ENCODE peak calls at places on chromosomes 3 and 15, in nine cellular contexts. W, G, D, Z, K, M, B, Y and O are unnamed samples. For H3K4me1, the result is how much of the 10 kb centered on the place peaks cover.

GRCh38 chr3:109355625-109356441 is 18.5 kb upstream of the DPPA4 start:
- DNase-seq in W (no peak), G (no peak), D (no peak), Z (no peak), K (no peak), M (no peak), B (no peak), Y (no peak), O (no peak)

GRCh38 chr3:8550619-8551018 is 49.0 kb downstream of the LMCD1 start:
- DNase-seq in W (no peak), G (no peak), D (no peak), Z (peak), K (no peak), M (no peak), B (no peak), Y (no peak), O (no peak)

GRCh38 chr3:100833483-100833882 is 124.2 kb downstream of the TFG start:
- DNase-seq in W (no peak), G (no peak), D (no peak), Z (no peak), K (no peak), M (no peak), B (no peak), Y (no peak), O (no peak)

GRCh38 chr3:114231616-114232015 is 5.8 kb downstream of the ZNF80 start:
- DNase-seq in W (no peak), G (no peak), D (no peak), Z (no peak), K (no peak), M (peak), B (no peak), Y (peak), O (no peak)

GRCh38 chr15:32834156-32834555 is 116.4 kb downstream of the GREM1 start:
- DNase-seq in W (no peak), G (no peak), D (no peak), Z (no peak), K (no peak), M (no peak), B (no peak), Y (no peak), O (no peak)

GRCh38 chr3:186852994-186853393 is 10.5 kb downstream of the ADIPOQ start:
- DNase-seq in W (no peak), G (no peak), D (no peak), Z (no peak), K (no peak), M (no peak), B (no peak), Y (no peak), O (no peak)

GRCh38 chr3:62096521-62096920 is 276.8 kb downstream of the FEZF2 start:
- DNase-seq in W (no peak), G (no peak), D (no peak), Z (no peak), K (no peak), M (no peak), B (no peak), Y (no peak), O (no peak)

GRCh38 chr15:61839541-61839940 is 220.7 kb downstream of the VPS13C start:
- DNase-seq in W (peak), G (no peak), D (no peak), Z (no peak), K (peak), M (no peak), B (no peak), Y (no peak), O (no peak)

GRCh38 chr3:23162939-23163338 is 40.2 kb upstream of the UBE2E2 start:
- DNase-seq in W (peak), G (no peak), D (no peak), Z (no peak), K (no peak), M (no peak), B (no peak), Y (no peak), O (no peak)

GRCh38 chr3:196073188-196073838 is 8.6 kb downstream of the TFRC start:
- DNase-seq in W (peak), G (peak), D (peak), Z (peak), K (peak), M (peak), B (peak), Y (peak), O (no peak)

GRCh38 chr3:170909129-170909903 is 879 bp upstream of the EIF5A2 start:
- DNase-seq in W (no peak), G (peak), D (peak), Z (peak), K (peak), M (no peak), B (no peak), Y (peak), O (no peak)

GRCh38 chr3:19946291-19946831 is 536 bp upstream of the RAB5A start:
- DNase-seq in W (peak), G (peak), D (no peak), Z (peak), K (no peak), M (no peak), B (no peak), Y (no peak), O (no peak)

GRCh38 chr3:169189486-169189885 is 474.0 kb downstream of the MECOM start:
- DNase-seq in W (no peak), G (no peak), D (no peak), Z (no peak), K (peak), M (no peak), B (no peak), Y (no peak), O (no peak)

DNA sequence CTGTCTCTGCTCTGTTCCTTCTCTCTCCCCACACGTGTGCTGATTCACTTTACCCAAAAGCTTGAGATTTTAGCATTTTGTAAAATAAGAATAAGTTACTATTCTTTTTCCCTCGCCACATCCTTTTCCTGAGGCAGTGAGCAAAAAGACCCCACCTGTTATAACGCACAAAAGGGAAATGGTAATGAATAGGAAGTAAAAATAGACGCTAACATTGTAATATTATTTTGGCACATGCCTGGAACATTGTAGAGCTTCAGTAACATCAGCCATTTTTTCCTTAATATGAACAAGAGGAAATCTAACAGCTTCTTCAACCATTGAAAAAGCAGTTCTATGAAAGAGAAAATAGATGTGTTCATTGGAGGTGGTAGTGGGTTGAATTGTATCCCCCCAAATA is 40.5 kb downstream of the CD200 start:
- DNase-seq in W (no peak), G (no peak), D (no peak), Z (no peak), K (no peak), M (no peak), B (no peak), Y (no peak), O (no peak)
- H3K4me1 ChIP-seq in W (under half), G (under half), D (half or more), Z (under half), K (under half), M (under half), B (under half), Y (under half), O (under half)

GRCh38 chr3:179765396-179765795 is 112.6 kb downstream of the USP13 start:
- DNase-seq in W (no peak), G (peak), D (no peak), Z (no peak), K (no peak), M (no peak), B (no peak), Y (no peak), O (no peak)
- H3K27ac ChIP-seq in W (no peak), G (no peak), D (no peak), Z (no peak), K (no peak), M (no peak), B (no peak), Y (no peak), O (no peak)

GRCh38 chr15:68639926-68640600 is 61.3 kb downstream of the CORO2B start:
- DNase-seq in W (no peak), G (peak), D (no peak), Z (peak), K (no peak), M (no peak), B (no peak), Y (no peak), O (no peak)

GRCh38 chr15:68638953-68639500 is 60.2 kb downstream of the CORO2B start:
- DNase-seq in W (no peak), G (peak), D (no peak), Z (no peak), K (peak), M (no peak), B (no peak), Y (no peak), O (no peak)

GRCh38 chr15:68642491-68642845 is 63.7 kb downstream of the CORO2B start:
- DNase-seq in W (no peak), G (no peak), D (no peak), Z (no peak), K (peak), M (no peak), B (no peak), Y (no peak), O (no peak)

GRCh38 chr15:68641376-68641775 is 62.6 kb downstream of the CORO2B start:
- DNase-seq in W (no peak), G (no peak), D (no peak), Z (no peak), K (no peak), M (no peak), B (no peak), Y (no peak), O (no peak)

DNA sequence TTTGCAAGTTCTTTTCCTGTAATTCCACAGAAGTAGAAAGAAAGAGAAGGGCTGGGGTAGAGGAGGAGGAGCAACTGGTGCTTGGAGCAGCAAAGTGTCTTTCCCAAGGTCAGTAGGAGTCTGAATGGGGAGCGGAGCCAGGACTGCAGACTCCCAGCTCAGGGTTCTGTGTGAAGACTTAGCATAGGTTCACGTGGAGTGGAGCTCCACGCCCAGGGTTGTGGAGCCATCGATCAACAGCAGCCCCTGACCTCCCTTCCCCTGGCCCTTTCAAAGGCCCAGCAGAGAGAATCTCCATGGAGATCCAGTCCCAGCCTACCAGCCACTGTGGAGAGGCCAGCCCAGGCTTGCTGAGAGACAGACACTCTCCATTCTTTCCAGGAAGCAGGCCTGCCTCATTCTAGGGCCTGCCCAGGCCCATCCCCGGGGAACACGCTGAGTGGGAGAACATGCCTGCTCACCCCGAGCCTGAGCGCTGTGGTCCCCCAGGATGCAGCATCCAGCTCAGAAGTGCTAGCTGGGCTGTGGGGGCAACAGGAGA is 62.1 kb downstream of the CORO2B start:
- DNase-seq in W (no peak), G (peak), D (peak), Z (peak), K (no peak), M (no peak), B (no peak), Y (no peak), O (no peak)
- H3K4me1 ChIP-seq in W (under half), G (half or more), D (half or more), Z (under half), K (half or more), M (under half), B (under half), Y (under half), O (under half)

GRCh38 chr3:73569246-73569760 is 55.4 kb downstream of the PDZRN3 start:
- DNase-seq in W (no peak), G (no peak), D (no peak), Z (no peak), K (no peak), M (no peak), B (no peak), Y (no peak), O (no peak)
- H3K27ac ChIP-seq in W (no peak), G (no peak), D (no peak), Z (no peak), K (no peak), M (no peak), B (no peak), Y (no peak), O (no peak)

DNA sequence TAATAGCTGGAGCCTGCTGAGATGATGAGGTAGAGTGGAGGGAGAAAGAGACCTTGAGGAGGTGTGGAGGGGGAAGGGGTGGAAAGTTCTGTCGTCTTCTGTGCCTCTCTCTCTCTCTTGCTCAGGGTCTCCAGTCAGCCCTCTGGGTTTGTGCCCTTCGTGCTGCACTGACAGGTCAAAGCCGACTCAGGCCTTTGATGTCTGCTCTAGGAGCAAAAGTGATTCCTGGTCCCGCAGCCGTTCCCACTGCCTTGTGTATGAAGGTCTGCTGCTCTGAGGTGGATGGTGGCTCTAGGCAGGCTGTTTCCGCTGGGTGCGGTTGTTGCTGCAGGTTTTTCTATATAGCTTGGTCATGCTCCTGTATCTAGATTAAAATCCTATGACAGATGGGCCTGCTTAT is 89.4 kb downstream of the IGF1R start:
- DNase-seq in W (no peak), G (no peak), D (no peak), Z (no peak), K (no peak), M (no peak), B (no peak), Y (no peak), O (no peak)
- H3K4me1 ChIP-seq in W (under half), G (under half), D (half or more), Z (under half), K (under half), M (under half), B (under half), Y (under half), O (half or more)

DNA sequence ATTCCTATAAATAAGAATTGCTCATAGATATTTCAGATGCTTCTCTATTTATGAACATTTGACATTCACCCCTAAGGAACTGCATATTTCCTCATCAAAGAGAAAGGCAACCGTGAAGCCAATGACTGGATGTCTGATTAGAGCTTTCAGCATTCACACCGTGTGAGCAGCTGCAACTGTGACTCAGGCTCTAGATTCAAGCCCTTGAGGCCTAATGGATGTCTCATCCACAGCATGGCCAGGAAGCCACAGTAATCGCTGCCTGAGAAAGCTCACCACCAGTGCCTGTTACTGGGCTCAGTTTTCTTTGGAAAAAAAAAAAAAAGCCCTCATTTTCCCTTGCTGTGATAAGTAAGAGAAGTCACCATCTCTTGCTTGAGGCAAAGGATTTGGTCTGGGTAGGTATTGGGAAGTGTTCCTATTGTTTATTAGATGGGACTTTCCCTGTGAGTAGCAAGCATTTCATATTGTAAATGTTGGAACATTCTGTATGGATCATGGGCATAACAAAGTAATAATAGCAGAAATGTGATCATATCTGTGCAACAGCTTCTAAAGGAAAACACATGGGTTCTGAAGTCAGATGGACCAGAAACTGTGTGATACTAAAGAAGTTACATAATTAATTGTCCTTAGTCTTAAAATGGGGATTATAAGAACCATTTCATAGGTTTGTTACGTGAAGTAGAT is 783.7 kb downstream of the AGBL1 start:
- DNase-seq in W (no peak), G (peak), D (no peak), Z (no peak), K (no peak), M (no peak), B (no peak), Y (no peak), O (no peak)
- H3K27ac ChIP-seq in W (no peak), G (no peak), D (no peak), Z (no peak), K (no peak), M (no peak), B (no peak), Y (no peak), O (no peak)

GRCh38 chr15:25417604-25418003 is 21.2 kb downstream of the UBE3A start:
- DNase-seq in W (no peak), G (no peak), D (no peak), Z (no peak), K (no peak), M (no peak), B (no peak), Y (no peak), O (no peak)
- H3K4me1 ChIP-seq in W (under half), G (under half), D (half or more), Z (under half), K (under half), M (under half), B (under half), Y (under half), O (under half)